ENCODE peak calls at places on chromosome 21, in four cellular contexts. Y is WTC11, M is K562, C is GM12878. D is an unnamed sample.

GRCh38 chr21:45981154-45981606 is 390 bp upstream of the COL6A1 start:
- DNase-seq in Y (peak), M (peak), C (no peak), D (peak)

GRCh38 chr21:40245021-40245420 is 377.8 kb downstream of the PCP4 start:
- DNase-seq in Y (no peak), M (no peak), C (no peak), D (no peak)

GRCh38 chr21:35646606-35647005 is 413.7 kb downstream of the SETD4 start:
- DNase-seq in Y (no peak), M (no peak), C (no peak), D (no peak)

GRCh38 chr21:30769724-30770431 is 14.7 kb upstream of the KRTAP21-1 start:
- DNase-seq in Y (no peak), M (no peak), C (no peak), D (no peak)

GRCh38 chr21:38839370-38839681 is 33.6 kb downstream of the ETS2 start:
- DNase-seq in Y (no peak), M (no peak), C (no peak), D (no peak)

GRCh38 chr21:46325073-46325912 is 1.3 kb downstream of the PCNT start:
- DNase-seq in Y (peak), M (peak), C (no peak), D (peak)

GRCh38 chr21:38170705-38171682 is 85.8 kb upstream of the KCNJ15 start:
- DNase-seq in Y (no peak), M (no peak), C (no peak), D (no peak)

GRCh38 chr21:17793675-17794123 is 25.5 kb downstream of the C21orf91 start:
- DNase-seq in Y (no peak), M (no peak), C (no peak), D (no peak)

GRCh38 chr21:36852293-36852692 is 114.2 kb downstream of the HLCS start:
- DNase-seq in Y (no peak), M (no peak), C (no peak), D (no peak)

GRCh38 chr21:34519013-34519412 is 7.0 kb upstream of the KCNE1 start:
- DNase-seq in Y (no peak), M (no peak), C (no peak), D (no peak)

GRCh38 chr21:34519694-34520093 is 7.7 kb upstream of the KCNE1 start:
- DNase-seq in Y (no peak), M (no peak), C (no peak), D (no peak)

GRCh38 chr21:34517039-34517438 is 5.0 kb upstream of the KCNE1 start:
- DNase-seq in Y (no peak), M (no peak), C (no peak), D (no peak)

GRCh38 chr21:34514576-34515135 is 2.6 kb upstream of the KCNE1 start:
- DNase-seq in Y (no peak), M (no peak), C (no peak), D (no peak)

DNA sequence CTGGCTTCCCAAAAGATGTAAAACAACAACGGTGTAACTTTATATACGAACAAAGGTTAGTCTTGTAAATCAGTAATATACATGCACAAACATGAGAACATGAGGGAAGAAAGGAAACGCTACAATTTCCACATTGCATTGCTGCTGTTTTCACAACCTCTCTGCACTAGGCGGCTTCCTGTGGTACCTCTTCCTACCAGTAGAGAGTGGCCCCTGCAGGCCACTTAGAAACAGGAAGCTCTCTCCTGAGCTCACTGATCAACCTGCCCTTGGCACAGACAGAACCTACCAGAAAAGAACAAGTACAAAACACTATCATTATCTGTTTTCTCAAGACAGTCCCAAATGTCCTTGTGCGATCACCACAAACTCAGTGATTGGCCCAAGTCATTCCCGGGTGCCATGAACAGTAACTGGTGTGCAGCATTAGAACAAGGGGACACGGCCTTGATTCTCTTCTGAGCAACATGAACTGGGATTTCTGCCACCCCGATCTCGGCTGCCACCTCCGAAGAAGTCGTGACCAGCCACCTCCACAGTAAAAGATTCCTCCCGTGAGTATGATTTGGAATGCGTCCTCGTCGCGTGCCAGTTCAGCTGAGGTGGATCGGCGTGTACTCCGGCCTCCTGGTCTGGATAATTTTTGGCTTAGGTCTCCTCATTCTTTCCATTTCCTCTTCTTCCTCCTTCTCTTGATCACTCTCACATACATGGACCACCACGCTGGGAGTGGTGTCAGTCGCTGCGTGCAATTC is 5.7 kb upstream of the KCNE1 start:
- DNase-seq in Y (no peak), M (no peak), C (no peak), D (peak)
- TF ChIP-seq CBFB in Y (no peak), M (no peak), C (no peak), D (no peak)

GRCh38 chr21:44052071-44052829 is 40.1 kb downstream of the TRAPPC10 start:
- DNase-seq in Y (no peak), M (no peak), C (no peak), D (no peak)
- TF ChIP-seq CBFB in Y (no peak), M (no peak), C (no peak), D (no peak)

GRCh38 chr21:16195896-16196443 is 466.2 kb downstream of the USP25 start:
- DNase-seq in Y (no peak), M (no peak), C (no peak), D (no peak)

GRCh38 chr21:16194851-16195251 is 465.1 kb downstream of the USP25 start:
- DNase-seq in Y (no peak), M (no peak), C (no peak), D (peak)

GRCh38 chr21:16195476-16195875 is 465.7 kb downstream of the USP25 start:
- DNase-seq in Y (no peak), M (no peak), C (no peak), D (no peak)

GRCh38 chr21:16192900-16193299 is 463.1 kb downstream of the USP25 start:
- DNase-seq in Y (no peak), M (no peak), C (no peak), D (no peak)

GRCh38 chr21:16193758-16194606 is 464.2 kb downstream of the USP25 start:
- DNase-seq in Y (peak), M (no peak), C (no peak), D (no peak)
- TF ChIP-seq CBFB in Y (no peak), M (no peak), C (peak), D (no peak)

GRCh38 chr21:42991992-42992740 is 17.8 kb downstream of the PKNOX1 start:
- DNase-seq in Y (no peak), M (peak), C (no peak), D (no peak)

GRCh38 chr21:42992943-42993712 is 18.8 kb downstream of the PKNOX1 start:
- DNase-seq in Y (no peak), M (no peak), C (no peak), D (no peak)

GRCh38 chr21:43001316-43001715 is 27.0 kb downstream of the PKNOX1 start:
- DNase-seq in Y (no peak), M (peak), C (no peak), D (no peak)

DNA sequence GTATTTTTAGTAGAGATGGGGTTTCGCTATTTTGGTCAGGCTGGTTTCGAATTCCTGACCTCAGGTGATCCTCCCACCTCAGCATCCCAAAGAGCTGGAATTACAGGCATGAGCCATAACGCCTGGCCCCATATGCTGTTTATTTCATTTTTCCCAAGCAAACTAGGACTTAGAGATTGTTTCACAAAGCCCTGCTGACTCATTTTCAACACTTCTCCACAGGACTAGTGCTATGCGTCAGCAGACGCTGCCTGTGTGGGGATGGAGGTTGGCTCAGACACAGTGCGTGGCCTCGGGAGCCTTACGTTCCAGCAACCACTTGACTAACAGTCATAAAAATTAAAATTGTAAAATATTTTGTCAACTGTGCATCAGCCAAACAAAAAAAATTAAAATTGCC is 22.7 kb downstream of the PKNOX1 start:
- DNase-seq in Y (no peak), M (no peak), C (no peak), D (no peak)
- TF ChIP-seq CBFB in Y (no peak), M (no peak), C (no peak), D (no peak)

DNA sequence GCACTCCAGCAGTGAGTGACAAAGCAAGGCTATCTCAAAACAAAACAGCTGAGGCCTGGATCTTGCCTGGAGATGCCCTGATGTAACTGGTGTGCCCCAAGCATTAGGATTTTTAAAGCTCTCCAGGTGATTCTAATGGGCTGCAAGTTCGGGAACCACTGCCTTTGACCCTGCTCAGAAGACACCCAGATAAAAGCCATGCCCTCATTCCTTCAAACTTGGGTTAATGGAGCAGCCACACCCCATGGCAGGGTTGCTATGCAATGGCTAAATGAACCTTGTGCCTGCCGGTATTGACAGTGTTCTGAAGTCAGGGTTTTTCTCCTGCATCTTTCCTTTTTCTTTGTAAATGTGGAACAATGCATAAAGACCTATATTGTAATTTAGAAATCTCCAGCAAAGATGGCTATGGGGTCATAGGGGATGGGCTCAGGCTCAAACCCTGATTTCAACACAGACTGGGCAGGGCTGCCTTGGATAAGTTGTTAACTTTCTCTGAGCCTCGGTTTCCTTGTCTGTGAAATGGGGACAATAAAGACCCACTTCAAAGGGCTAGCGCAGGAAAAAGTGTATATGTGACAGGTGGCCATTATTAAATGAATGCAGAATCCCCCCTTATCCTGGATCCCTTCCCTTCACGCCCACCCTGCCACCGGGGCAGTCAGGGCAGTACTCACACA is 453 bp downstream of the TFF3 start:
- DNase-seq in Y (no peak), M (no peak), C (no peak), D (peak)
- TF ChIP-seq CBFB in Y (no peak), M (no peak), C (no peak), D (no peak)

DNA sequence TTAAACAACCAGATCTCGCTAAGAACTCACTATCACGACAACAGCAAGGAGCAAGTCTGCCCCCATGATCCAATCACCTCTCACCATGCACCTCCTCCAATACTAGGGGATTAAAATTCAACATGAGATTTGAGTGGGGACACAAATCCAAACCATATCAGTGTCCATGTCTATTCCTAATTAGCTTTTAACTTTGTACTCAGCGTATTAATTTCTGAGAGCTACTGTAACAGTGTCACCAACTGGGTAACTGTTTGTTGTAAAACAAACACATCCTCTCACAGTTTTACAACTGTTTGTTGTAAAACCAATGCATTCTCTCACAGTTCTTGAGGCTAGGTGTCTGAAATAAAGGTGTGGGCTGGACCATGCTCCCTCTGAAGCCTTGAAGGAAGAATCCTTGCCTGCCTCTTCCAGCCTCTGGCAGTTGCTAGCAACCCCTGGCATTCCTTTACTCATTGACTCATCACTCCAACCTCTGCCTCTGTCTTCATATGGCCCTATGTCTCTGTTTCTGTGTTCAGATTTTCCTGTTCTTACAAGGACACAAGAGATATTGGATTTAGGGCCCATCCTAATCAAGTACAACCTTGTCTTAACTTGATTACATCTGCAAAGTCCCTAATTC is 121.2 kb downstream of the LTN1 start:
- DNase-seq in Y (no peak), M (no peak), C (no peak), D (no peak)
- TF ChIP-seq CBFB in Y (no peak), M (no peak), C (no peak), D (no peak)

GRCh38 chr21:26756491-26757159 is 88.6 kb downstream of the ADAMTS1 start:
- DNase-seq in Y (no peak), M (no peak), C (no peak), D (no peak)
- TF ChIP-seq CBFB in Y (no peak), M (no peak), C (no peak), D (no peak)

DNA sequence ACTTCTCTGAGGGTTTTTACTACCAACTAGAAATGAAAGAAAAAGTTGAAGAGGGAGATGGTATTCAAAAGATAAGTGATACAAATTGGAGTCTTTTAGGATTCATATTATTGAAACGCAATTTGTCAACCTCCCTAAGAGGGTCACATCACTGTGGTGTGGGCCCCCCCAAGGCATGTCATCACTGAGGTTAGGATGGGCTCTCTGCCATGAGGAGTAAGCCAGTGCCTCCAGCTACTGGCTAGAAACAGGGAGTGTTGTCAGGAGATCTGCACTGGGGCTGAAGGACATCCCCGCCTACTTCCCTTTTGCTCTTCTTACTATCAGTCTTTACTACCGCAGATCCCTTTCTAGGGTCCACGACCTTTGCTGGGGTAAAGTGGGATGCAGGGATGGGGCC is 25.9 kb downstream of the ITSN1 start:
- DNase-seq in Y (no peak), M (no peak), C (no peak), D (no peak)
- TF ChIP-seq CBFB in Y (no peak), M (no peak), C (no peak), D (no peak)

GRCh38 chr21:42764443-42764760 is 111.0 kb downstream of the PDE9A start:
- DNase-seq in Y (no peak), M (peak), C (no peak), D (no peak)
- TF ChIP-seq CBFB in Y (no peak), M (no peak), C (no peak), D (no peak)

GRCh38 chr21:14911351-14911750 is 153.4 kb downstream of the NRIP1 start:
- DNase-seq in Y (no peak), M (no peak), C (no peak), D (no peak)
- TF ChIP-seq CBFB in Y (no peak), M (no peak), C (no peak), D (no peak)

D was measured in HepG2.